ENCODE peak calls at places on chromosomes 13 and 19, in four cellular contexts. One of them, this sample, is unnamed.

GRCh38 chr13:79457948-79458347 is 23.0 kb upstream of the NDFIP2 start:
- DNase-seq in CD4-positive, alpha-beta T cell: no peak
- DNase-seq in lower lobe of right lung: no peak
- DNase-seq in tibial nerve: no peak
- DNase-seq in this sample: no peak

GRCh38 chr13:49347650-49348385 is 96.0 kb downstream of the CAB39L start:
- DNase-seq in CD4-positive, alpha-beta T cell: no peak
- DNase-seq in lower lobe of right lung: no peak
- DNase-seq in tibial nerve: no peak
- DNase-seq in this sample: no peak

GRCh38 chr19:44003461-44004134 is 841 bp downstream of the ZNF230 start:
- DNase-seq in CD4-positive, alpha-beta T cell: no peak
- DNase-seq in lower lobe of right lung: peak
- DNase-seq in tibial nerve: no peak
- DNase-seq in this sample: no peak

GRCh38 chr13:111909501-111909900 is 157.4 kb upstream of the SOX1 start:
- DNase-seq in CD4-positive, alpha-beta T cell: no peak
- DNase-seq in lower lobe of right lung: no peak
- DNase-seq in tibial nerve: no peak
- DNase-seq in this sample: peak

GRCh38 chr19:11373166-11373884 is 1.1 kb upstream of the SWSAP1 start:
- DNase-seq in CD4-positive, alpha-beta T cell: no peak
- DNase-seq in lower lobe of right lung: no peak
- DNase-seq in tibial nerve: no peak
- DNase-seq in this sample: no peak

GRCh38 chr13:114067381-114067885 is 65.0 kb downstream of the RASA3 start:
- DNase-seq in CD4-positive, alpha-beta T cell: no peak
- DNase-seq in lower lobe of right lung: no peak
- DNase-seq in tibial nerve: no peak
- DNase-seq in this sample: no peak

GRCh38 chr13:60509601-60510386 is 112.8 kb downstream of the TDRD3 start:
- DNase-seq in CD4-positive, alpha-beta T cell: no peak
- DNase-seq in lower lobe of right lung: no peak
- DNase-seq in tibial nerve: no peak
- DNase-seq in this sample: no peak

GRCh38 chr13:96089749-96090239 is at the start of gene HS6ST3:
- DNase-seq in CD4-positive, alpha-beta T cell: no peak
- DNase-seq in lower lobe of right lung: no peak
- DNase-seq in tibial nerve: no peak
- DNase-seq in this sample: no peak

GRCh38 chr13:97948041-97948440 is 5.4 kb upstream of the IPO5 start:
- DNase-seq in CD4-positive, alpha-beta T cell: no peak
- DNase-seq in lower lobe of right lung: no peak
- DNase-seq in tibial nerve: no peak
- DNase-seq in this sample: no peak

GRCh38 chr19:55255618-55256423 is 3.0 kb downstream of the PPP6R1 start:
- DNase-seq in CD4-positive, alpha-beta T cell: no peak
- DNase-seq in lower lobe of right lung: no peak
- DNase-seq in tibial nerve: no peak
- DNase-seq in this sample: no peak

GRCh38 chr13:28658796-28659610 is at the start of gene POMP:
- DNase-seq in CD4-positive, alpha-beta T cell: peak
- DNase-seq in lower lobe of right lung: peak
- DNase-seq in tibial nerve: peak
- DNase-seq in this sample: peak

GRCh38 chr19:42443944-42444398 is 1.2 kb upstream of the CXCL17 start:
- DNase-seq in CD4-positive, alpha-beta T cell: no peak
- DNase-seq in lower lobe of right lung: no peak
- DNase-seq in tibial nerve: no peak
- DNase-seq in this sample: no peak

GRCh38 chr13:26881154-26881553 is 120.6 kb upstream of the GPR12 start:
- DNase-seq in CD4-positive, alpha-beta T cell: no peak
- DNase-seq in lower lobe of right lung: no peak
- DNase-seq in tibial nerve: no peak
- DNase-seq in this sample: no peak

GRCh38 chr13:27038323-27038722 is 133.3 kb downstream of the USP12 start:
- DNase-seq in CD4-positive, alpha-beta T cell: no peak
- DNase-seq in lower lobe of right lung: no peak
- DNase-seq in tibial nerve: no peak
- DNase-seq in this sample: no peak

GRCh38 chr13:63433546-63434150 is 2018.0 kb upstream of the PCDH20 start:
- DNase-seq in CD4-positive, alpha-beta T cell: no peak
- DNase-seq in lower lobe of right lung: no peak
- DNase-seq in tibial nerve: no peak
- DNase-seq in this sample: no peak

GRCh38 chr13:39484506-39485313 is 118.3 kb downstream of the LHFPL6 start:
- DNase-seq in CD4-positive, alpha-beta T cell: no peak
- DNase-seq in lower lobe of right lung: no peak
- DNase-seq in tibial nerve: no peak
- DNase-seq in this sample: no peak

DNA sequence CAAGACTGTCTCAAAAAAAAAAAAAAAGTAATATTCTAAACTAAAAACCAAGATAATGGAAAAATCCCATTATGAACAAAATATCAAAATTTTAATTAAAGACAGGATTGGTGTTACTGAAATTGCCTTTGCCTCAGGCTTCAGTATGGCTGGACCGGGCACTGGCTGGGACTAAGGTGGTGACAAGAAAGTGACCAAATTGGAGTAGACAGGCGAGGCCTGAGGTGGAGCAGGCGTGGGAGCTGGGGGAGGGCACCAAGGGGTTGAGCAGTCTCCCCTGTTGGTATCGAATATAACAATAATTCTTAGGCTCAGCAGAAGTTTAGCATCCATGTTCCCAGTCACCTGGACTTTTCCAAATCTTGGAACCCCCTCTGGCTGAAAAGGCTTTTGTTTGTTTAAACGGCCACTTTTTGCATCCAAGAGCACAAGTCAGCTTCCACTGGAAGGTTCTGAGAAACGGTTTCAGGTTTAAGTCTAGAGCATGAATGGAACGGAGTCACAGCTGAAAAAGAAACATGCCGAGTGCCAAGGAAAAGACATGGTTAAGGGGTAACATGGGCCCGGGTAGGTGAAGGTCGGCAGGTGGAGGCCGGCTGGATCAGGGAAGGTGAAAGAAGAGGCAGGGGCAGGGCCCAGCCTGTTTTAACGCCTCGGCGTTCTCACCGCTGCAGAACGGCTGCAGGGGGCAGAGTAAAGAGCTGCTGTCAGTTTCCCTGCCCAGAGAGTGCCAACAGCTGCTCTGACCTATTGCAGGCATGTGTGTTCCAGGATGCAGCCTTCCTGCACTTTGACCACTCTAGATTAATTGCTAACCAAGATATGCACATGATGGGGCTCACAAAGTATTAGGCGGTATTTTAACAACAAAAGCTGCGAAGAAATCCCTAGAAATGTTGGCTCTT is 104.4 kb downstream of the TM9SF2 start:
- DNase-seq in CD4-positive, alpha-beta T cell: peak
- DNase-seq in lower lobe of right lung: peak
- DNase-seq in tibial nerve: peak
- DNase-seq in this sample: no peak
- TF ChIP-seq CTCF in CD4-positive, alpha-beta T cell: peak
- TF ChIP-seq CTCF in lower lobe of right lung: no peak
- TF ChIP-seq CTCF in tibial nerve: no peak
- TF ChIP-seq CTCF in this sample: peak

DNA sequence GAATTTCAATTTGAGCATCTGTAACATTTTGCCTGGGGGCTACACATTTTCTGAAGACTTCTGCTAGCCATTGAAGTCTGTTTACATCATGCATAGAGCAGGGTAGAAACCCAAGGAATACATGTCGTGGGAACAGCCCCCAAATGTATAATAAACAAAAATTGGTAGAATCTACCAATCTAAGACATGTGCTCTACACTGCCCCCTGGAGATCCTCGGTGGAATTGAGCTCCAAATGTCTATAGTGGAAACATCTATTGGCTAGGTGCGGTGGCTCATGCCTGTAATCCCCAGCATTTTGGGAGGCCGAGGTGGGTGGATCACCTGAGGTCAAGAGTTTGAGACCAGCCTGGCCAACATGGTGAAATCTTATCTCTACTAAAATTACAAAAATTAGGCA is 57.3 kb downstream of the MBD3L2B start:
- DNase-seq in CD4-positive, alpha-beta T cell: peak
- DNase-seq in lower lobe of right lung: no peak
- DNase-seq in tibial nerve: no peak
- DNase-seq in this sample: no peak
- TF ChIP-seq CTCF in CD4-positive, alpha-beta T cell: peak
- TF ChIP-seq CTCF in lower lobe of right lung: peak
- TF ChIP-seq CTCF in tibial nerve: no peak
- TF ChIP-seq CTCF in this sample: no peak

DNA sequence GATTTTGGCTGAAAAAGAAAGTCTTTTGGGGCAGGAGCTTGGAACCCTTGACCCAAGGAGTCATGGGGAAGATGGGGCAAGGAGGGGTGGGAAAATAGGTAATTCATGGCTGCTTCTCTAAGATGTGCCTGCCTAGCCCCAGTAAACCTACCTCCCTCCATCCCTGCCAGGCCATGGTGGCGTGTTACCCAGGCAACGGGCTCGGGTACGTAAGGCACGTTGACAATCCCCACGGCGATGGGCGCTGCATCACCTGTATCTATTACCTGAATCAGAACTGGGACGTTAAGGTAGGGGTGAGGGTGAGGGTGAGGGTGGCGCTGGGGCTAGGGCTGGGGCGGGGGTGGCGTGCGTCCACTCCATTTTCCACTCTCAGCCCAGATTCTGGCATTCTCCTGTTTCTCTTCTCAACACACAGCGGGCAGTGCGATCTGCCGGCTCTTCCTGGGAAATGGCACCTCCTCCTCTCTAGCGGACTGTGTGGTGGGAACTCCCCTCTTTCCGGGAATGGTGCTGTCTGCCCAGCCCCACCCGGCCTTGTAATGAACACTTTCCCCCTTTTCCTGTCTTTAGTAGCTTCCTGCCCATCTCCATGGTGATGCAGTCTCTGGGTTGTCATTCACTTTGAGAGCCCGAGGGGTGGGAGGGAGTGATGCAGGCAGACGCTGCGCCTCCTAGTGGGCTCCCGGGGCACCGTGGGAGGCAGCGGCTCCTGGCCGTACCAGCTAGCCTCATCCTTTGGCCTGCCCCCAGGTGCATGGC is 7.6 kb downstream of the EGLN2 start:
- DNase-seq in CD4-positive, alpha-beta T cell: peak
- DNase-seq in lower lobe of right lung: peak
- DNase-seq in tibial nerve: peak
- DNase-seq in this sample: peak
- TF ChIP-seq CTCF in CD4-positive, alpha-beta T cell: peak
- TF ChIP-seq CTCF in lower lobe of right lung: peak
- TF ChIP-seq CTCF in tibial nerve: peak
- TF ChIP-seq CTCF in this sample: peak

GRCh38 chr19:4712771-4713170 is 10.9 kb downstream of the DPP9 start:
- DNase-seq in CD4-positive, alpha-beta T cell: no peak
- DNase-seq in lower lobe of right lung: no peak
- DNase-seq in tibial nerve: no peak
- DNase-seq in this sample: no peak
- TF ChIP-seq CTCF in CD4-positive, alpha-beta T cell: no peak
- TF ChIP-seq CTCF in lower lobe of right lung: no peak
- TF ChIP-seq CTCF in tibial nerve: no peak
- TF ChIP-seq CTCF in this sample: no peak